ENCODE peak calls at places on chromosomes 7 and 10, in five cellular contexts. One of them, this sample, is unnamed.

GRCh38 chr7:3670898-3671297 is 369.8 kb downstream of the SDK1 start:
- DNase-seq in fibroblast of mammary gland: no peak
- DNase-seq in IMR-90: no peak
- DNase-seq in heart right ventricle: no peak
- DNase-seq in endothelial cell of umbilical vein: no peak
- DNase-seq in this sample: no peak

GRCh38 chr7:1533569-1534329 is 3.2 kb downstream of the MAFK start:
- DNase-seq in fibroblast of mammary gland: peak
- DNase-seq in IMR-90: peak
- DNase-seq in heart right ventricle: peak
- DNase-seq in endothelial cell of umbilical vein: peak
- DNase-seq in this sample: peak

GRCh38 chr7:114414151-114415053 is at the start of gene FOXP2:
- DNase-seq in fibroblast of mammary gland: peak
- DNase-seq in IMR-90: peak
- DNase-seq in heart right ventricle: no peak
- DNase-seq in endothelial cell of umbilical vein: peak
- DNase-seq in this sample: peak

GRCh38 chr7:30992414-30992813 is 28.7 kb downstream of the GHRHR start:
- DNase-seq in fibroblast of mammary gland: no peak
- DNase-seq in IMR-90: no peak
- DNase-seq in heart right ventricle: no peak
- DNase-seq in endothelial cell of umbilical vein: no peak
- DNase-seq in this sample: no peak

GRCh38 chr7:151117565-151117964 is 31.3 kb downstream of the AGAP3 start:
- DNase-seq in fibroblast of mammary gland: no peak
- DNase-seq in IMR-90: no peak
- DNase-seq in heart right ventricle: no peak
- DNase-seq in endothelial cell of umbilical vein: no peak
- DNase-seq in this sample: no peak

GRCh38 chr7:90320418-90320800 is 695 bp downstream of the FAM237B start:
- DNase-seq in fibroblast of mammary gland: no peak
- DNase-seq in IMR-90: no peak
- DNase-seq in heart right ventricle: no peak
- DNase-seq in endothelial cell of umbilical vein: no peak
- DNase-seq in this sample: no peak

GRCh38 chr10:15197276-15197675 is 28.8 kb upstream of the NMT2 start:
- DNase-seq in fibroblast of mammary gland: peak
- DNase-seq in IMR-90: peak
- DNase-seq in heart right ventricle: no peak
- DNase-seq in endothelial cell of umbilical vein: peak
- DNase-seq in this sample: peak

GRCh38 chr7:91772100-91772794 is 108.3 kb downstream of the MTERF1 start:
- DNase-seq in fibroblast of mammary gland: no peak
- DNase-seq in IMR-90: no peak
- DNase-seq in heart right ventricle: no peak
- DNase-seq in endothelial cell of umbilical vein: no peak
- DNase-seq in this sample: peak

GRCh38 chr10:77846718-77847311 is 79.7 kb downstream of the DLG5 start:
- DNase-seq in fibroblast of mammary gland: peak
- DNase-seq in IMR-90: peak
- DNase-seq in heart right ventricle: peak
- DNase-seq in endothelial cell of umbilical vein: peak
- DNase-seq in this sample: peak

GRCh38 chr10:102413053-102413705 is 5.4 kb downstream of the PSD start:
- DNase-seq in fibroblast of mammary gland: no peak
- DNase-seq in IMR-90: no peak
- DNase-seq in heart right ventricle: no peak
- DNase-seq in endothelial cell of umbilical vein: no peak
- DNase-seq in this sample: no peak

GRCh38 chr7:20219062-20219445 is 1.9 kb upstream of the MACC1 start:
- DNase-seq in fibroblast of mammary gland: no peak
- DNase-seq in IMR-90: no peak
- DNase-seq in heart right ventricle: no peak
- DNase-seq in endothelial cell of umbilical vein: no peak
- DNase-seq in this sample: no peak

GRCh38 chr10:25557136-25557535 is 376.9 kb upstream of the MYO3A start:
- DNase-seq in fibroblast of mammary gland: no peak
- DNase-seq in IMR-90: no peak
- DNase-seq in heart right ventricle: no peak
- DNase-seq in endothelial cell of umbilical vein: peak
- DNase-seq in this sample: no peak

GRCh38 chr10:17035446-17035845 is 94.2 kb downstream of the CUBN start:
- DNase-seq in fibroblast of mammary gland: no peak
- DNase-seq in IMR-90: no peak
- DNase-seq in heart right ventricle: no peak
- DNase-seq in endothelial cell of umbilical vein: no peak
- DNase-seq in this sample: no peak

GRCh38 chr10:1187151-1187854 is 131.1 kb downstream of the WDR37 start:
- DNase-seq in fibroblast of mammary gland: no peak
- DNase-seq in IMR-90: no peak
- DNase-seq in heart right ventricle: no peak
- DNase-seq in endothelial cell of umbilical vein: no peak
- DNase-seq in this sample: no peak

GRCh38 chr10:129921065-129921670 is 42.9 kb downstream of the EBF3 start:
- DNase-seq in fibroblast of mammary gland: no peak
- DNase-seq in IMR-90: no peak
- DNase-seq in heart right ventricle: no peak
- DNase-seq in endothelial cell of umbilical vein: no peak
- DNase-seq in this sample: no peak

GRCh38 chr7:9709211-9709610 is 1264.5 kb upstream of the PHF14 start:
- DNase-seq in fibroblast of mammary gland: no peak
- DNase-seq in IMR-90: no peak
- DNase-seq in heart right ventricle: no peak
- DNase-seq in endothelial cell of umbilical vein: no peak
- DNase-seq in this sample: no peak

GRCh38 chr10:8192301-8192700 is 137.8 kb downstream of the GATA3 start:
- DNase-seq in fibroblast of mammary gland: no peak
- DNase-seq in IMR-90: no peak
- DNase-seq in heart right ventricle: no peak
- DNase-seq in endothelial cell of umbilical vein: no peak
- DNase-seq in this sample: no peak

GRCh38 chr7:128910569-128910945 is at the start of gene KCP:
- DNase-seq in fibroblast of mammary gland: no peak
- DNase-seq in IMR-90: no peak
- DNase-seq in heart right ventricle: no peak
- DNase-seq in endothelial cell of umbilical vein: no peak
- DNase-seq in this sample: no peak

GRCh38 chr10:79431891-79432831 is 13.3 kb downstream of the ZCCHC24 start:
- DNase-seq in fibroblast of mammary gland: peak
- DNase-seq in IMR-90: peak
- DNase-seq in heart right ventricle: no peak
- DNase-seq in endothelial cell of umbilical vein: no peak
- DNase-seq in this sample: no peak

GRCh38 chr7:89049043-89049442 is 253.5 kb upstream of the TEX47 start:
- DNase-seq in fibroblast of mammary gland: no peak
- DNase-seq in IMR-90: no peak
- DNase-seq in heart right ventricle: no peak
- DNase-seq in endothelial cell of umbilical vein: no peak
- DNase-seq in this sample: no peak

GRCh38 chr7:8065356-8065813 is 96.8 kb downstream of the GLCCI1 start:
- DNase-seq in fibroblast of mammary gland: peak
- DNase-seq in IMR-90: peak
- DNase-seq in heart right ventricle: no peak
- DNase-seq in endothelial cell of umbilical vein: no peak
- DNase-seq in this sample: peak

GRCh38 chr10:132223156-132223590 is 36.4 kb downstream of the DPYSL4 start:
- DNase-seq in fibroblast of mammary gland: peak
- DNase-seq in IMR-90: peak
- DNase-seq in heart right ventricle: peak
- DNase-seq in endothelial cell of umbilical vein: peak
- DNase-seq in this sample: peak

GRCh38 chr10:373516-374309 is 238.5 kb downstream of the ZMYND11 start:
- DNase-seq in fibroblast of mammary gland: peak
- DNase-seq in IMR-90: peak
- DNase-seq in heart right ventricle: no peak
- DNase-seq in endothelial cell of umbilical vein: peak
- DNase-seq in this sample: peak

DNA sequence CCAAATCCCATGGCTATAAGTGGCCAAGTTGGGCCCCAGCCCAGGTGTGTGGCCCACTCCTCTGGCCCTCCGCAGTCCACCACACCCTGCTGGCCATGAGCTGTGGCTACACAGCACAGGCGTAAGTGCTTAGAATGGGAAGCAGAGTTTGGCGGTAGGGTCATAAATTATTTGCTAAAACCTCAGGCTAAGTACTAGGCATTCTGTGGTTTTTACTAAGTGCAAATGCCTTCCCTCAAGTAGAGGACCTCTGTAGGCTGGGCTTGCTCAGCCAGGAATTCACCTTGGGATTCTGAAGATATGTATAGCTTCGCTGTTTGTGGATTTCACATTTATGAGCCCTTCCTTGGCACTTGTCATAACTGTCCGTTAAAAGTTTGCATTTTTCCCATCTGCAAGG is 44.8 kb upstream of the LOXL4 start:
- DNase-seq in fibroblast of mammary gland: no peak
- DNase-seq in IMR-90: no peak
- DNase-seq in heart right ventricle: no peak
- DNase-seq in endothelial cell of umbilical vein: no peak
- DNase-seq in this sample: no peak
- TF ChIP-seq CTCF in fibroblast of mammary gland: no peak
- TF ChIP-seq CTCF in IMR-90: no peak
- TF ChIP-seq CTCF in heart right ventricle: no peak
- TF ChIP-seq CTCF in endothelial cell of umbilical vein: no peak
- TF ChIP-seq CTCF in this sample: no peak

GRCh38 chr7:101308245-101309085 is 13.1 kb downstream of the IFT22 start:
- DNase-seq in fibroblast of mammary gland: peak
- DNase-seq in IMR-90: no peak
- DNase-seq in heart right ventricle: no peak
- DNase-seq in endothelial cell of umbilical vein: peak
- DNase-seq in this sample: peak
- H3K4me3 ChIP-seq in fibroblast of mammary gland: peak
- H3K4me3 ChIP-seq in IMR-90: peak
- H3K4me3 ChIP-seq in heart right ventricle: peak
- H3K4me3 ChIP-seq in endothelial cell of umbilical vein: peak
- H3K4me3 ChIP-seq in this sample: peak

GRCh38 chr10:84743483-84743882 is 415.1 kb downstream of the CCSER2 start:
- DNase-seq in fibroblast of mammary gland: no peak
- DNase-seq in IMR-90: no peak
- DNase-seq in heart right ventricle: no peak
- DNase-seq in endothelial cell of umbilical vein: no peak
- DNase-seq in this sample: no peak
- TF ChIP-seq CTCF in fibroblast of mammary gland: no peak
- TF ChIP-seq CTCF in IMR-90: peak
- TF ChIP-seq CTCF in heart right ventricle: no peak
- TF ChIP-seq CTCF in endothelial cell of umbilical vein: peak
- TF ChIP-seq CTCF in this sample: peak

DNA sequence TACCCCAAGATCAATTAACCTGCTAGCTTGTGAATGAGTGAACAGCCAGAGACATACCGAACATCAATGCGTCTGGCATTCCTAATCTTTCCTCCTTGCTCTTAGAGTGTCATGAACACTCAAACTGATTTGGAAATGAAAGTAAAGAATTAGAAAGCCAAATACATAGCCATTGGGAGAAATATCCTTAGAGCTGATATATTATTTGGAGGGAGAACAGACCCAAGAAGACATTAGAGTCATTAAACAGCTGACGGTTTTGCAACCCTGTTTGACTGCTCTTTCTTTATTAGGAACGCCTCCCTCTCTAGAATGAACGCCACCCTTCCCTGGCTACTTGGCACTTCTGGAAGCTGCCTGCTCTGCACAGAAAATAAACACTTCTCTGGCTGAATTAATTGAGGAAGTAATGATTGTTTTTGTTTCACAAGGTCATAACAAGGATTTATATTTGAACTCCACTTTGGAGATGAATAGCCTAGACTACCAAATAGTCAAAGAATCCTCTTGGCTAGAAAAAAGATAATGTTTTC is 42.8 kb downstream of the CTTNBP2 start:
- DNase-seq in fibroblast of mammary gland: no peak
- DNase-seq in IMR-90: no peak
- DNase-seq in heart right ventricle: no peak
- DNase-seq in endothelial cell of umbilical vein: no peak
- DNase-seq in this sample: no peak
- H3K4me3 ChIP-seq in fibroblast of mammary gland: no peak
- H3K4me3 ChIP-seq in IMR-90: no peak
- H3K4me3 ChIP-seq in heart right ventricle: no peak
- H3K4me3 ChIP-seq in endothelial cell of umbilical vein: no peak
- H3K4me3 ChIP-seq in this sample: no peak

GRCh38 chr10:100939763-100940344 is 27.1 kb downstream of the SLF2 start:
- DNase-seq in fibroblast of mammary gland: no peak
- DNase-seq in IMR-90: peak
- DNase-seq in heart right ventricle: no peak
- DNase-seq in endothelial cell of umbilical vein: no peak
- DNase-seq in this sample: no peak

GRCh38 chr10:100948916-100949315 is 20.4 kb upstream of the SEMA4G start:
- DNase-seq in fibroblast of mammary gland: no peak
- DNase-seq in IMR-90: no peak
- DNase-seq in heart right ventricle: no peak
- DNase-seq in endothelial cell of umbilical vein: no peak
- DNase-seq in this sample: no peak

GRCh38 chr10:100945754-100946153 is 23.6 kb upstream of the SEMA4G start:
- DNase-seq in fibroblast of mammary gland: no peak
- DNase-seq in IMR-90: no peak
- DNase-seq in heart right ventricle: no peak
- DNase-seq in endothelial cell of umbilical vein: no peak
- DNase-seq in this sample: no peak

GRCh38 chr10:100942229-100942628 is 27.1 kb upstream of the SEMA4G start:
- DNase-seq in fibroblast of mammary gland: no peak
- DNase-seq in IMR-90: no peak
- DNase-seq in heart right ventricle: no peak
- DNase-seq in endothelial cell of umbilical vein: no peak
- DNase-seq in this sample: no peak

GRCh38 chr10:100943508-100943907 is 25.8 kb upstream of the SEMA4G start:
- DNase-seq in fibroblast of mammary gland: no peak
- DNase-seq in IMR-90: no peak
- DNase-seq in heart right ventricle: no peak
- DNase-seq in endothelial cell of umbilical vein: no peak
- DNase-seq in this sample: no peak
- TF ChIP-seq CTCF in fibroblast of mammary gland: no peak
- TF ChIP-seq CTCF in IMR-90: no peak
- TF ChIP-seq CTCF in heart right ventricle: no peak
- TF ChIP-seq CTCF in endothelial cell of umbilical vein: no peak
- TF ChIP-seq CTCF in this sample: no peak

GRCh38 chr7:55526770-55527169 is 45.5 kb downstream of the VOPP1 start:
- DNase-seq in fibroblast of mammary gland: no peak
- DNase-seq in IMR-90: no peak
- DNase-seq in heart right ventricle: no peak
- DNase-seq in endothelial cell of umbilical vein: no peak
- DNase-seq in this sample: no peak
- H3K4me3 ChIP-seq in fibroblast of mammary gland: no peak
- H3K4me3 ChIP-seq in IMR-90: no peak
- H3K4me3 ChIP-seq in heart right ventricle: no peak
- H3K4me3 ChIP-seq in endothelial cell of umbilical vein: no peak
- H3K4me3 ChIP-seq in this sample: no peak

GRCh38 chr7:29609162-29610030 is 45.8 kb downstream of the PRR15 start:
- DNase-seq in fibroblast of mammary gland: peak
- DNase-seq in IMR-90: no peak
- DNase-seq in heart right ventricle: no peak
- DNase-seq in endothelial cell of umbilical vein: peak
- DNase-seq in this sample: peak
- TF ChIP-seq CTCF in fibroblast of mammary gland: peak
- TF ChIP-seq CTCF in IMR-90: peak
- TF ChIP-seq CTCF in heart right ventricle: peak
- TF ChIP-seq CTCF in endothelial cell of umbilical vein: peak
- TF ChIP-seq CTCF in this sample: peak

DNA sequence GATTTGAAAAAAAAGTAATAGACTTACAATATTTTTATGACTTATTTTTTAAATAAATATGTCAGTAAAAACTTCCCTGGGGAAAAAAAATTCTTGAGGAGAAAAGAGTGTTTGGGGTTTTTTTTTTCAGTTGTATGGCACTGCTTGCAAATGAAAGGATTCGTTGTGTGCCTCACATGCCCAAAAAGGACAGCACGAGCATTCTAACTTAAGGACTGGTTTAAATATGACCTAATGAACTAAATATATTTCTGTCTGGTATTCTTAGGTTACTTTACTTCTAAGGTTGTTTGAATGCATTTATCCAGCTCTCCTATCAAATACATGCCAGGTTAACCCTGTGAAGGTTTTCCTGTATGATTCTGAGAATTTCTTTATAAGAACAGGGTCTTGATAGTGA is 989 bp upstream of the CD36 start:
- DNase-seq in fibroblast of mammary gland: no peak
- DNase-seq in IMR-90: no peak
- DNase-seq in heart right ventricle: no peak
- DNase-seq in endothelial cell of umbilical vein: no peak
- DNase-seq in this sample: no peak
- H3K4me3 ChIP-seq in fibroblast of mammary gland: no peak
- H3K4me3 ChIP-seq in IMR-90: no peak
- H3K4me3 ChIP-seq in heart right ventricle: peak
- H3K4me3 ChIP-seq in endothelial cell of umbilical vein: no peak
- H3K4me3 ChIP-seq in this sample: no peak

This sample was measured in astrocyte of the spinal cord.